ENCODE peak calls at places on chromosomes 1 and 21, in six cellular contexts. One of them, this sample, is unnamed.

GRCh38 chr1:200359610-200360163 is 50.1 kb downstream of the ZNF281 start:
- DNase-seq in KBM-7: no peak
- DNase-seq in Kasumi-1: peak; percentile 43
- DNase-seq in hippocampal formation: no peak
- DNase-seq in lower lobe of right lung: no peak
- DNase-seq in GDM1: no peak
- DNase-seq in this sample: peak; percentile 42

GRCh38 chr1:21313886-21314796 is 23.9 kb upstream of the ECE1 start:
- DNase-seq in KBM-7: no peak
- DNase-seq in Kasumi-1: no peak
- DNase-seq in hippocampal formation: no peak
- DNase-seq in lower lobe of right lung: no peak
- DNase-seq in GDM1: no peak
- DNase-seq in this sample: no peak

GRCh38 chr21:41537356-41537755 is 29.4 kb upstream of the TMPRSS2 start:
- DNase-seq in KBM-7: no peak
- DNase-seq in Kasumi-1: no peak
- DNase-seq in hippocampal formation: no peak
- DNase-seq in lower lobe of right lung: no peak
- DNase-seq in GDM1: no peak
- DNase-seq in this sample: no peak

GRCh38 chr1:195439661-195440060 is 1168.6 kb downstream of the KCNT2 start:
- DNase-seq in KBM-7: no peak
- DNase-seq in Kasumi-1: no peak
- DNase-seq in hippocampal formation: no peak
- DNase-seq in lower lobe of right lung: peak; percentile 25
- DNase-seq in GDM1: no peak
- DNase-seq in this sample: no peak

GRCh38 chr1:16186655-16187235 is 25.7 kb downstream of the ARHGEF19 start:
- DNase-seq in KBM-7: no peak
- DNase-seq in Kasumi-1: no peak
- DNase-seq in hippocampal formation: no peak
- DNase-seq in lower lobe of right lung: no peak
- DNase-seq in GDM1: no peak
- DNase-seq in this sample: no peak

GRCh38 chr1:223137402-223138100 is 5.5 kb downstream of the TLR5 start:
- DNase-seq in KBM-7: peak; percentile 29
- DNase-seq in Kasumi-1: no peak
- DNase-seq in hippocampal formation: no peak
- DNase-seq in lower lobe of right lung: no peak
- DNase-seq in GDM1: no peak
- DNase-seq in this sample: no peak

GRCh38 chr1:87329051-87329755 is 523 bp downstream of the LMO4 start:
- DNase-seq in KBM-7: peak; percentile 54
- DNase-seq in Kasumi-1: peak; percentile 30
- DNase-seq in hippocampal formation: peak; percentile 47
- DNase-seq in lower lobe of right lung: peak; percentile 65
- DNase-seq in GDM1: peak; percentile 17
- DNase-seq in this sample: peak; percentile 70

GRCh38 chr1:23449918-23450317 is 25.4 kb upstream of the TCEA3 start:
- DNase-seq in KBM-7: no peak
- DNase-seq in Kasumi-1: no peak
- DNase-seq in hippocampal formation: no peak
- DNase-seq in lower lobe of right lung: no peak
- DNase-seq in GDM1: no peak
- DNase-seq in this sample: no peak

GRCh38 chr1:200793677-200794076 is 55.0 kb downstream of the CAMSAP2 start:
- DNase-seq in KBM-7: no peak
- DNase-seq in Kasumi-1: no peak
- DNase-seq in hippocampal formation: no peak
- DNase-seq in lower lobe of right lung: no peak
- DNase-seq in GDM1: no peak
- DNase-seq in this sample: no peak

GRCh38 chr1:108816049-108816882 is 40.6 kb downstream of the AKNAD1 start:
- DNase-seq in KBM-7: no peak
- DNase-seq in Kasumi-1: no peak
- DNase-seq in hippocampal formation: peak; percentile 97
- DNase-seq in lower lobe of right lung: peak; percentile 55
- DNase-seq in GDM1: no peak
- DNase-seq in this sample: no peak

GRCh38 chr1:234617986-234618725 is 8.2 kb upstream of the IRF2BP2 start:
- DNase-seq in KBM-7: no peak
- DNase-seq in Kasumi-1: no peak
- DNase-seq in hippocampal formation: no peak
- DNase-seq in lower lobe of right lung: no peak
- DNase-seq in GDM1: no peak
- DNase-seq in this sample: no peak

GRCh38 chr1:193190096-193190744 is 3.8 kb upstream of the B3GALT2 start:
- DNase-seq in KBM-7: peak; percentile 9
- DNase-seq in Kasumi-1: no peak
- DNase-seq in hippocampal formation: peak; percentile 47
- DNase-seq in lower lobe of right lung: no peak
- DNase-seq in GDM1: no peak
- DNase-seq in this sample: no peak

GRCh38 chr1:214720561-214720960 is 117.6 kb downstream of the CENPF start:
- DNase-seq in KBM-7: no peak
- DNase-seq in Kasumi-1: no peak
- DNase-seq in hippocampal formation: no peak
- DNase-seq in lower lobe of right lung: no peak
- DNase-seq in GDM1: no peak
- DNase-seq in this sample: peak; percentile 72

GRCh38 chr1:212669102-212669501 is 30.5 kb downstream of the BATF3 start:
- DNase-seq in KBM-7: peak; percentile 64
- DNase-seq in Kasumi-1: peak; percentile 57
- DNase-seq in hippocampal formation: no peak
- DNase-seq in lower lobe of right lung: no peak
- DNase-seq in GDM1: no peak
- DNase-seq in this sample: peak; percentile 52

GRCh38 chr1:12161662-12162458 is 4.9 kb upstream of the TNFRSF1B start:
- DNase-seq in KBM-7: peak; percentile 93
- DNase-seq in Kasumi-1: peak; percentile 93
- DNase-seq in hippocampal formation: no peak
- DNase-seq in lower lobe of right lung: peak; percentile 91
- DNase-seq in GDM1: peak; percentile 85
- DNase-seq in this sample: peak; percentile 51

GRCh38 chr21:40531016-40531415 is 315.9 kb downstream of the DSCAM start:
- DNase-seq in KBM-7: no peak
- DNase-seq in Kasumi-1: no peak
- DNase-seq in hippocampal formation: no peak
- DNase-seq in lower lobe of right lung: no peak
- DNase-seq in GDM1: no peak
- DNase-seq in this sample: no peak

GRCh38 chr1:21517161-21517589 is 8.0 kb downstream of the ALPL start:
- DNase-seq in KBM-7: no peak
- DNase-seq in Kasumi-1: no peak
- DNase-seq in hippocampal formation: no peak
- DNase-seq in lower lobe of right lung: peak; percentile 71
- DNase-seq in GDM1: no peak
- DNase-seq in this sample: peak; percentile 90

GRCh38 chr1:228228601-228229074 is 20.8 kb downstream of the OBSCN start:
- DNase-seq in KBM-7: peak; percentile 53
- DNase-seq in Kasumi-1: peak; percentile 26
- DNase-seq in hippocampal formation: no peak
- DNase-seq in lower lobe of right lung: no peak
- DNase-seq in GDM1: no peak
- DNase-seq in this sample: no peak

GRCh38 chr1:50213505-50213904 is 104.8 kb downstream of the ELAVL4 start:
- DNase-seq in KBM-7: no peak
- DNase-seq in Kasumi-1: no peak
- DNase-seq in hippocampal formation: no peak
- DNase-seq in lower lobe of right lung: no peak
- DNase-seq in GDM1: no peak
- DNase-seq in this sample: no peak

GRCh38 chr1:40899230-40899870 is 37.2 kb upstream of the CITED4 start:
- DNase-seq in KBM-7: no peak
- DNase-seq in Kasumi-1: no peak
- DNase-seq in hippocampal formation: no peak
- DNase-seq in lower lobe of right lung: peak; percentile 72
- DNase-seq in GDM1: no peak
- DNase-seq in this sample: no peak

GRCh38 chr21:39444406-39445145 is 1.0 kb downstream of the LCA5L start:
- DNase-seq in KBM-7: no peak
- DNase-seq in Kasumi-1: no peak
- DNase-seq in hippocampal formation: no peak
- DNase-seq in lower lobe of right lung: no peak
- DNase-seq in GDM1: no peak
- DNase-seq in this sample: no peak

GRCh38 chr21:32302560-32302959 is 3.9 kb downstream of the MRAP start:
- DNase-seq in KBM-7: no peak
- DNase-seq in Kasumi-1: no peak
- DNase-seq in hippocampal formation: no peak
- DNase-seq in lower lobe of right lung: no peak
- DNase-seq in GDM1: no peak
- DNase-seq in this sample: no peak

GRCh38 chr21:15141236-15141970 is 76.6 kb upstream of the NRIP1 start:
- DNase-seq in KBM-7: peak; percentile 35
- DNase-seq in Kasumi-1: peak; percentile 69
- DNase-seq in hippocampal formation: no peak
- DNase-seq in lower lobe of right lung: peak; percentile 62
- DNase-seq in GDM1: peak; percentile 55
- DNase-seq in this sample: no peak

GRCh38 chr21:27265492-27265891 is 298.6 kb upstream of the ADAMTS5 start:
- DNase-seq in KBM-7: no peak
- DNase-seq in Kasumi-1: no peak
- DNase-seq in hippocampal formation: no peak
- DNase-seq in lower lobe of right lung: no peak
- DNase-seq in GDM1: no peak
- DNase-seq in this sample: no peak

GRCh38 chr1:97137862-97138514 is 416.4 kb downstream of the PTBP2 start:
- DNase-seq in KBM-7: peak; percentile 66
- DNase-seq in Kasumi-1: peak; percentile 85
- DNase-seq in hippocampal formation: peak; percentile 79
- DNase-seq in lower lobe of right lung: no peak
- DNase-seq in GDM1: peak; percentile 24
- DNase-seq in this sample: peak; percentile 64

GRCh38 chr21:44734841-44735240 is 23.5 kb upstream of the TSPEAR start:
- DNase-seq in KBM-7: no peak
- DNase-seq in Kasumi-1: no peak
- DNase-seq in hippocampal formation: no peak
- DNase-seq in lower lobe of right lung: no peak
- DNase-seq in GDM1: no peak
- DNase-seq in this sample: no peak

GRCh38 chr1:71047635-71048607 is at the start of gene PTGER3:
- DNase-seq in KBM-7: peak; percentile 28
- DNase-seq in Kasumi-1: peak; percentile 26
- DNase-seq in hippocampal formation: no peak
- DNase-seq in lower lobe of right lung: peak; percentile 82
- DNase-seq in GDM1: no peak
- DNase-seq in this sample: no peak

GRCh38 chr1:2466834-2467554 is 9.1 kb upstream of the PLCH2 start:
- DNase-seq in KBM-7: no peak
- DNase-seq in Kasumi-1: no peak
- DNase-seq in hippocampal formation: no peak
- DNase-seq in lower lobe of right lung: no peak
- DNase-seq in GDM1: no peak
- DNase-seq in this sample: peak; percentile 72

GRCh38 chr1:31784356-31785019 is 20.3 kb upstream of the ADGRB2 start:
- DNase-seq in KBM-7: peak; percentile 33
- DNase-seq in Kasumi-1: no peak
- DNase-seq in hippocampal formation: no peak
- DNase-seq in lower lobe of right lung: peak; percentile 14
- DNase-seq in GDM1: no peak
- DNase-seq in this sample: no peak

GRCh38 chr21:23853796-23854379 is 1753.4 kb downstream of the MRPL39 start:
- DNase-seq in KBM-7: peak; percentile 55
- DNase-seq in Kasumi-1: peak; percentile 87
- DNase-seq in hippocampal formation: peak; percentile 46
- DNase-seq in lower lobe of right lung: no peak
- DNase-seq in GDM1: no peak
- DNase-seq in this sample: peak; percentile 64

GRCh38 chr1:65512967-65513777 is 92.7 kb downstream of the LEPR start:
- DNase-seq in KBM-7: no peak
- DNase-seq in Kasumi-1: no peak
- DNase-seq in hippocampal formation: no peak
- DNase-seq in lower lobe of right lung: no peak
- DNase-seq in GDM1: no peak
- DNase-seq in this sample: no peak

GRCh38 chr1:153485880-153486279 is 25.4 kb upstream of the S100A7 start:
- DNase-seq in KBM-7: no peak
- DNase-seq in Kasumi-1: no peak
- DNase-seq in hippocampal formation: no peak
- DNase-seq in lower lobe of right lung: no peak
- DNase-seq in GDM1: no peak
- DNase-seq in this sample: no peak

This sample was measured in Karpas-422.